ENCODE peak calls at places on chromosomes 3 and 15, in six cellular contexts. D is A549; X is T-cell; E is NCI-H460; F is activated CD4-positive, alpha-beta T cell treated with anti-CD3 and anti-CD28 coated beads, Interleukin-2, amount 10 ng/mL, durations not matched to agents 7 days and 5 days; I is activated gamma-delta T cell treated with anti-CD3 and anti-CD28 coated beads, Interleukin-2, amount 50 U/mL, for 16 hours. H is an unnamed sample.

GRCh38 chr3:63886843-63887242 is 23.2 kb downstream of the ATXN7 start:
- DNase-seq in I (no peak), D (no peak), E (no peak), X (no peak), F (no peak), H (no peak)

GRCh38 chr3:94115482-94115881 is 52.6 kb downstream of the NSUN3 start:
- DNase-seq in I (no peak), F (no peak), X (no peak), D (no peak), E (peak), H (peak)

GRCh38 chr15:89482139-89482538 is 14.2 kb downstream of the RHCG start:
- DNase-seq in F (no peak), E (no peak), I (no peak), D (no peak), X (no peak), H (no peak)

GRCh38 chr3:180362081-180362480 is 239.9 kb upstream of the TTC14 start:
- DNase-seq in D (no peak), F (no peak), I (no peak), E (no peak), X (no peak), H (no peak)

GRCh38 chr3:69082805-69083204 is 1.9 kb upstream of the ARL6IP5 start:
- DNase-seq in E (peak), D (no peak), F (peak), I (peak), X (no peak), H (peak)

GRCh38 chr3:107068980-107069379 is 308.3 kb upstream of the CCDC54 start:
- DNase-seq in D (no peak), X (no peak), E (no peak), F (no peak), I (no peak), H (peak)

GRCh38 chr3:187974857-187975257 is 179.1 kb upstream of the LPP start:
- DNase-seq in X (no peak), D (no peak), F (peak), I (no peak), E (no peak), H (no peak)

GRCh38 chr3:176757440-176757839 is 439.8 kb downstream of the TBL1XR1 start:
- DNase-seq in X (no peak), D (no peak), F (no peak), E (no peak), I (no peak), H (no peak)

GRCh38 chr3:149480326-149481017 is 6.0 kb downstream of the TM4SF4 start:
- DNase-seq in F (peak), X (no peak), D (peak), E (peak), I (no peak), H (peak)

GRCh38 chr3:38003371-38003816 is 12.8 kb downstream of the VILL start:
- DNase-seq in F (peak), D (peak), I (peak), E (peak), X (peak), H (peak)

GRCh38 chr15:62244762-62245161 is 79.7 kb upstream of the C2CD4B start:
- DNase-seq in X (no peak), E (no peak), D (no peak), F (no peak), I (no peak), H (no peak)

GRCh38 chr3:148873270-148873927 is 8.3 kb downstream of the CPA3 start:
- DNase-seq in E (no peak), X (no peak), D (no peak), F (no peak), I (no peak), H (no peak)

GRCh38 chr15:80061581-80061980 is 2.1 kb downstream of the ZFAND6 start:
- DNase-seq in I (no peak), F (no peak), D (no peak), X (no peak), E (no peak), H (peak)

GRCh38 chr3:104855702-104856101 is 511.0 kb upstream of the ALCAM start:
- DNase-seq in F (no peak), E (no peak), X (no peak), D (no peak), I (no peak), H (no peak)

GRCh38 chr3:141287326-141287725 is 55.7 kb downstream of the PXYLP1 start:
- DNase-seq in I (no peak), F (no peak), D (no peak), X (no peak), E (no peak), H (no peak)

GRCh38 chr15:22887157-22887951 is 48.9 kb downstream of the NIPA2 start:
- DNase-seq in F (no peak), D (no peak), X (no peak), E (no peak), I (no peak), H (peak)

GRCh38 chr15:31489801-31490646 is 163.4 kb downstream of the KLF13 start:
- DNase-seq in F (peak), X (peak), E (peak), D (peak), I (no peak), H (peak)

GRCh38 chr3:128367726-128368125 is 99.0 kb downstream of the DNAJB8 start:
- DNase-seq in X (no peak), F (no peak), I (no peak), E (no peak), D (no peak), H (no peak)

GRCh38 chr3:54567949-54568348 is 359.9 kb downstream of the LRTM1 start:
- DNase-seq in F (no peak), E (no peak), X (no peak), D (no peak), I (no peak), H (no peak)

GRCh38 chr15:29887719-29888118 is 65.5 kb upstream of the TJP1 start:
- DNase-seq in X (no peak), F (no peak), I (no peak), D (no peak), E (no peak), H (peak)

GRCh38 chr3:194801378-194802124 is 115.9 kb downstream of the FAM43A start:
- DNase-seq in D (no peak), F (no peak), E (no peak), I (no peak), X (no peak), H (no peak)

GRCh38 chr15:99492716-99493115 is 73.1 kb upstream of the MEF2A start:
- DNase-seq in I (no peak), E (no peak), X (no peak), D (no peak), F (no peak), H (no peak)

GRCh38 chr15:36332301-36332700 is 247.1 kb upstream of the CDIN1 start:
- DNase-seq in E (no peak), I (no peak), D (no peak), X (no peak), F (no peak), H (peak)

GRCh38 chr3:29759443-29760033 is 478.7 kb downstream of the RBMS3 start:
- DNase-seq in E (peak), F (no peak), X (no peak), D (no peak), I (no peak), H (peak)

GRCh38 chr3:52090620-52091468 is 34.5 kb upstream of the DUSP7 start:
- DNase-seq in F (no peak), I (no peak), E (no peak), X (no peak), D (no peak), H (no peak)

GRCh38 chr3:10706156-10707088 is 109.6 kb upstream of the SLC6A11 start:
- DNase-seq in X (no peak), E (no peak), I (no peak), D (no peak), F (no peak), H (no peak)

GRCh38 chr15:35307676-35308075 is 222.6 kb upstream of the NANOGP8 start:
- DNase-seq in E (no peak), I (no peak), X (no peak), D (no peak), F (no peak), H (no peak)

GRCh38 chr3:49839193-49839809 is 17.1 kb downstream of the TRAIP start:
- DNase-seq in E (peak), F (peak), I (peak), X (peak), D (peak), H (peak)

GRCh38 chr3:145557405-145557804 is 603.6 kb downstream of the PLOD2 start:
- DNase-seq in I (no peak), X (no peak), F (no peak), E (no peak), D (no peak), H (peak)

GRCh38 chr3:123817413-123817812 is 66.7 kb downstream of the MYLK start:
- DNase-seq in D (no peak), X (no peak), I (no peak), E (no peak), F (no peak), H (no peak)

GRCh38 chr3:176920806-176921205 is 276.5 kb downstream of the TBL1XR1 start:
- DNase-seq in X (no peak), I (no peak), E (no peak), D (no peak), F (no peak), H (no peak)